ENCODE peak calls at places on chromosomes 13 and 19, in six cellular contexts. S, I, Y, W, U and D are unnamed samples.

GRCh38 chr13:30569901-30570576 is 47.7 kb upstream of the USPL1 start:
- ATAC-seq in S (peak; percentile 93), I (peak; percentile 63), Y (no peak), W (peak; percentile 73), U (peak; percentile 66), D (peak; percentile 87)

GRCh38 chr13:46313441-46314257 is 73.4 kb downstream of the RUBCNL start:
- ATAC-seq in S (no peak), I (peak; percentile 80), Y (peak; percentile 68), W (no peak), U (no peak), D (no peak)

GRCh38 chr19:13022111-13022858 is 27.0 kb downstream of the NFIX start:
- ATAC-seq in S (no peak), I (peak; percentile 28), Y (no peak), W (peak; percentile 47), U (peak; percentile 22), D (peak; percentile 44)

GRCh38 chr13:33186851-33187250 is 98.7 kb downstream of the STARD13 start:
- ATAC-seq in S (no peak), I (no peak), Y (no peak), W (peak; percentile 33), U (peak; percentile 85), D (peak; percentile 29)

GRCh38 chr13:79867248-79867647 is 386.3 kb downstream of the NDFIP2 start:
- ATAC-seq in S (no peak), I (no peak), Y (no peak), W (no peak), U (no peak), D (no peak)

GRCh38 chr13:64749301-64749700 is 2480.8 kb downstream of the PCDH9 start:
- ATAC-seq in S (no peak), I (no peak), Y (no peak), W (no peak), U (no peak), D (no peak)

GRCh38 chr19:10260141-10260584 is 8.1 kb downstream of the MRPL4 start:
- ATAC-seq in S (peak; percentile 58), I (peak; percentile 37), Y (no peak), W (no peak), U (peak; percentile 90), D (no peak)

GRCh38 chr19:44776402-44777096 is 1.1 kb upstream of the CBLC start:
- ATAC-seq in S (no peak), I (no peak), Y (no peak), W (no peak), U (peak; percentile 39), D (no peak)

GRCh38 chr13:24385902-24386301 is 76.5 kb downstream of the C1QTNF9 start:
- ATAC-seq in S (no peak), I (no peak), Y (no peak), W (no peak), U (no peak), D (no peak)

GRCh38 chr19:30682576-30683536 is 310.7 kb downstream of the ZNF536 start:
- ATAC-seq in S (peak; percentile 80), I (no peak), Y (no peak), W (peak; percentile 73), U (peak; percentile 85), D (peak; percentile 79)

GRCh38 chr19:4909172-4909896 is at the start of gene UHRF1:
- ATAC-seq in S (peak; percentile 65), I (peak; percentile 74), Y (no peak), W (no peak), U (no peak), D (peak; percentile 40)

GRCh38 chr19:5308471-5309437 is 31.9 kb downstream of the PTPRS start:
- ATAC-seq in S (peak; percentile 78), I (no peak), Y (no peak), W (peak; percentile 77), U (peak; percentile 88), D (peak; percentile 92)

GRCh38 chr19:48310227-48310626 is 15.1 kb upstream of the EMP3 start:
- ATAC-seq in S (no peak), I (no peak), Y (no peak), W (peak; percentile 85), U (no peak), D (peak; percentile 25)

GRCh38 chr19:5205388-5205787 is 135.2 kb downstream of the PTPRS start:
- ATAC-seq in S (no peak), I (no peak), Y (peak; percentile 72), W (no peak), U (no peak), D (no peak)

GRCh38 chr13:103941506-103942148 is 875.4 kb upstream of the SLC10A2 start:
- ATAC-seq in S (no peak), I (no peak), Y (no peak), W (no peak), U (no peak), D (no peak)

GRCh38 chr13:109654341-109655205 is 131.8 kb downstream of the IRS2 start:
- ATAC-seq in S (no peak), I (no peak), Y (no peak), W (peak; percentile 85), U (peak; percentile 78), D (peak; percentile 65)

GRCh38 chr13:44382635-44383145 is 9.1 kb downstream of the SERP2 start:
- ATAC-seq in S (no peak), I (no peak), Y (no peak), W (peak; percentile 48), U (no peak), D (no peak)

GRCh38 chr19:36772341-36773222 is at the start of gene ZNF850:
- ATAC-seq in S (peak; percentile 97), I (peak; percentile 96), Y (peak; percentile 91), W (peak; percentile 98), U (peak; percentile 99), D (peak; percentile 97)

GRCh38 chr19:45716314-45717130 is 14.2 kb downstream of the FBXO46 start:
- ATAC-seq in S (peak; percentile 28), I (no peak), Y (peak; percentile 1), W (no peak), U (peak; percentile 35), D (no peak)

GRCh38 chr19:39943586-39943985 is 9.2 kb upstream of the FCGBP start:
- ATAC-seq in S (no peak), I (no peak), Y (no peak), W (no peak), U (no peak), D (no peak)

GRCh38 chr19:29945017-29945416 is 3.0 kb downstream of the URI1 start:
- ATAC-seq in S (no peak), I (no peak), Y (no peak), W (no peak), U (no peak), D (no peak)

GRCh38 chr13:46052314-46053161 is at the start of gene ZC3H13:
- ATAC-seq in S (peak; percentile 100), I (peak; percentile 100), Y (peak; percentile 97), W (peak; percentile 100), U (peak; percentile 100), D (peak; percentile 100)

GRCh38 chr13:38630780-38631179 is 56.1 kb upstream of the FREM2 start:
- ATAC-seq in S (no peak), I (no peak), Y (no peak), W (no peak), U (peak; percentile 64), D (no peak)

GRCh38 chr19:49766938-49767315 is at the start of gene AP2A1:
- ATAC-seq in S (no peak), I (no peak), Y (no peak), W (no peak), U (no peak), D (no peak)

GRCh38 chr19:49851456-49852259 is 699 bp downstream of the PTOV1 start:
- ATAC-seq in S (peak; percentile 1), I (peak; percentile 3), Y (peak; percentile 21), W (no peak), U (no peak), D (no peak)

GRCh38 chr13:48449656-48450055 is 36.7 kb upstream of the LPAR6 start:
- ATAC-seq in S (no peak), I (no peak), Y (no peak), W (no peak), U (no peak), D (no peak)

GRCh38 chr19:277581-278165 is 13.5 kb downstream of the PLPP2 start:
- ATAC-seq in S (no peak), I (no peak), Y (no peak), W (no peak), U (no peak), D (no peak)

GRCh38 chr13:21243045-21243842 is 66.8 kb downstream of the MRPL57 start:
- ATAC-seq in S (no peak), I (no peak), Y (no peak), W (peak; percentile 47), U (no peak), D (peak; percentile 24)

GRCh38 chr19:7562646-7563393 is 27.3 kb downstream of the PNPLA6 start:
- ATAC-seq in S (no peak), I (no peak), Y (no peak), W (no peak), U (no peak), D (no peak)

GRCh38 chr13:112783946-112784500 is 94.2 kb downstream of the ATP11A start:
- ATAC-seq in S (no peak), I (peak; percentile 36), Y (no peak), W (no peak), U (peak; percentile 11), D (no peak)

GRCh38 chr13:32448224-32448623 is 20.3 kb upstream of the N4BP2L1 start:
- ATAC-seq in S (no peak), I (no peak), Y (no peak), W (no peak), U (no peak), D (no peak)

GRCh38 chr19:58326501-58326913 is 287 bp upstream of the ZSCAN22 start:
- ATAC-seq in S (peak; percentile 50), I (peak; percentile 53), Y (peak; percentile 60), W (peak; percentile 18), U (peak; percentile 39), D (no peak)

GRCh38 chr13:22082437-22083100 is 411.7 kb downstream of the FGF9 start:
- ATAC-seq in S (no peak), I (no peak), Y (peak; percentile 61), W (no peak), U (no peak), D (no peak)

GRCh38 chr13:24651718-24652345 is 28.4 kb upstream of the ATP12A start:
- ATAC-seq in S (no peak), I (no peak), Y (no peak), W (no peak), U (peak; percentile 77), D (no peak)